ENCODE peak calls at places on chromosomes 5 and 9, in ten cellular contexts. One of them, this sample, is unnamed.

GRCh38 chr5:55227738-55228430 is 769 bp upstream of the MCIDAS start:
- DNase-seq in fibroblast of lung: no peak
- DNase-seq in HTR-8/SVneo: no peak
- DNase-seq in WTC11: no peak
- DNase-seq in NCI-H1092 treated with DMSO at 0.1 percent for 48 hours: no peak
- DNase-seq in DMS 273 treated with DMSO at 0.1 percent for 48 hours: no peak
- DNase-seq in hepatocyte: no peak
- DNase-seq in hypothalamus: no peak
- DNase-seq in body of pancreas: no peak
- DNase-seq in left cardiac atrium: no peak
- DNase-seq in this sample: no peak

GRCh38 chr5:36422957-36423356 is 121.3 kb upstream of the RANBP3L start:
- DNase-seq in WTC11: no peak
- DNase-seq in HTR-8/SVneo: no peak
- DNase-seq in DMS 273 treated with DMSO at 0.1 percent for 48 hours: no peak
- DNase-seq in body of pancreas: no peak
- DNase-seq in NCI-H1092 treated with DMSO at 0.1 percent for 48 hours: no peak
- DNase-seq in left cardiac atrium: no peak
- DNase-seq in fibroblast of lung: no peak
- DNase-seq in hepatocyte: no peak
- DNase-seq in hypothalamus: no peak
- DNase-seq in this sample: no peak

GRCh38 chr5:139183502-139183901 is 14.7 kb downstream of the SIL1 start:
- DNase-seq in WTC11: no peak
- DNase-seq in NCI-H1092 treated with DMSO at 0.1 percent for 48 hours: no peak
- DNase-seq in hypothalamus: no peak
- DNase-seq in hepatocyte: no peak
- DNase-seq in left cardiac atrium: no peak
- DNase-seq in fibroblast of lung: no peak
- DNase-seq in HTR-8/SVneo: no peak
- DNase-seq in DMS 273 treated with DMSO at 0.1 percent for 48 hours: no peak
- DNase-seq in body of pancreas: peak
- DNase-seq in this sample: no peak

GRCh38 chr5:132180134-132180745 is 47.4 kb downstream of the P4HA2 start:
- DNase-seq in hypothalamus: no peak
- DNase-seq in left cardiac atrium: no peak
- DNase-seq in DMS 273 treated with DMSO at 0.1 percent for 48 hours: no peak
- DNase-seq in hepatocyte: peak
- DNase-seq in WTC11: no peak
- DNase-seq in HTR-8/SVneo: peak
- DNase-seq in fibroblast of lung: peak
- DNase-seq in body of pancreas: peak
- DNase-seq in NCI-H1092 treated with DMSO at 0.1 percent for 48 hours: peak
- DNase-seq in this sample: no peak

GRCh38 chr5:90434116-90434714 is 24.7 kb upstream of the CETN3 start:
- DNase-seq in NCI-H1092 treated with DMSO at 0.1 percent for 48 hours: peak
- DNase-seq in hypothalamus: no peak
- DNase-seq in body of pancreas: peak
- DNase-seq in left cardiac atrium: no peak
- DNase-seq in hepatocyte: peak
- DNase-seq in DMS 273 treated with DMSO at 0.1 percent for 48 hours: no peak
- DNase-seq in fibroblast of lung: peak
- DNase-seq in HTR-8/SVneo: peak
- DNase-seq in WTC11: peak
- DNase-seq in this sample: peak

GRCh38 chr5:31378838-31379237 is 153.1 kb downstream of the DROSHA start:
- DNase-seq in left cardiac atrium: no peak
- DNase-seq in DMS 273 treated with DMSO at 0.1 percent for 48 hours: no peak
- DNase-seq in hypothalamus: no peak
- DNase-seq in hepatocyte: peak
- DNase-seq in NCI-H1092 treated with DMSO at 0.1 percent for 48 hours: no peak
- DNase-seq in body of pancreas: no peak
- DNase-seq in WTC11: no peak
- DNase-seq in fibroblast of lung: peak
- DNase-seq in HTR-8/SVneo: no peak
- DNase-seq in this sample: no peak

GRCh38 chr5:120901199-120901598 is 437.1 kb downstream of the PRR16 start:
- DNase-seq in DMS 273 treated with DMSO at 0.1 percent for 48 hours: no peak
- DNase-seq in body of pancreas: no peak
- DNase-seq in hepatocyte: no peak
- DNase-seq in NCI-H1092 treated with DMSO at 0.1 percent for 48 hours: no peak
- DNase-seq in hypothalamus: no peak
- DNase-seq in left cardiac atrium: no peak
- DNase-seq in WTC11: no peak
- DNase-seq in HTR-8/SVneo: no peak
- DNase-seq in fibroblast of lung: peak
- DNase-seq in this sample: no peak

GRCh38 chr9:38761999-38762398 is 42.1 kb upstream of the FAM240B start:
- DNase-seq in hepatocyte: no peak
- DNase-seq in hypothalamus: no peak
- DNase-seq in HTR-8/SVneo: no peak
- DNase-seq in NCI-H1092 treated with DMSO at 0.1 percent for 48 hours: no peak
- DNase-seq in DMS 273 treated with DMSO at 0.1 percent for 48 hours: no peak
- DNase-seq in left cardiac atrium: no peak
- DNase-seq in body of pancreas: no peak
- DNase-seq in fibroblast of lung: no peak
- DNase-seq in WTC11: no peak
- DNase-seq in this sample: no peak

GRCh38 chr9:131764568-131764967 is 24.7 kb upstream of the RAPGEF1 start:
- DNase-seq in left cardiac atrium: no peak
- DNase-seq in NCI-H1092 treated with DMSO at 0.1 percent for 48 hours: no peak
- DNase-seq in body of pancreas: no peak
- DNase-seq in WTC11: no peak
- DNase-seq in hepatocyte: no peak
- DNase-seq in DMS 273 treated with DMSO at 0.1 percent for 48 hours: no peak
- DNase-seq in hypothalamus: no peak
- DNase-seq in HTR-8/SVneo: no peak
- DNase-seq in fibroblast of lung: no peak
- DNase-seq in this sample: no peak

GRCh38 chr9:100111235-100111634 is 12.2 kb downstream of the INVS start:
- DNase-seq in left cardiac atrium: peak
- DNase-seq in hypothalamus: peak
- DNase-seq in WTC11: no peak
- DNase-seq in body of pancreas: peak
- DNase-seq in hepatocyte: peak
- DNase-seq in NCI-H1092 treated with DMSO at 0.1 percent for 48 hours: peak
- DNase-seq in DMS 273 treated with DMSO at 0.1 percent for 48 hours: peak
- DNase-seq in fibroblast of lung: peak
- DNase-seq in HTR-8/SVneo: no peak
- DNase-seq in this sample: no peak

GRCh38 chr9:82565188-82565966 is 497.6 kb downstream of the RASEF start:
- DNase-seq in DMS 273 treated with DMSO at 0.1 percent for 48 hours: no peak
- DNase-seq in WTC11: no peak
- DNase-seq in hepatocyte: no peak
- DNase-seq in fibroblast of lung: no peak
- DNase-seq in left cardiac atrium: no peak
- DNase-seq in body of pancreas: no peak
- DNase-seq in HTR-8/SVneo: no peak
- DNase-seq in NCI-H1092 treated with DMSO at 0.1 percent for 48 hours: no peak
- DNase-seq in hypothalamus: no peak
- DNase-seq in this sample: no peak

GRCh38 chr5:76145945-76146344 is 62.8 kb downstream of the SV2C start:
- DNase-seq in fibroblast of lung: no peak
- DNase-seq in left cardiac atrium: no peak
- DNase-seq in HTR-8/SVneo: no peak
- DNase-seq in WTC11: peak
- DNase-seq in DMS 273 treated with DMSO at 0.1 percent for 48 hours: no peak
- DNase-seq in hepatocyte: peak
- DNase-seq in hypothalamus: no peak
- DNase-seq in body of pancreas: no peak
- DNase-seq in NCI-H1092 treated with DMSO at 0.1 percent for 48 hours: no peak
- DNase-seq in this sample: no peak

GRCh38 chr9:129936222-129936621 is 101.0 kb downstream of the USP20 start:
- DNase-seq in fibroblast of lung: no peak
- DNase-seq in NCI-H1092 treated with DMSO at 0.1 percent for 48 hours: no peak
- DNase-seq in hepatocyte: no peak
- DNase-seq in DMS 273 treated with DMSO at 0.1 percent for 48 hours: peak
- DNase-seq in left cardiac atrium: no peak
- DNase-seq in WTC11: peak
- DNase-seq in hypothalamus: no peak
- DNase-seq in HTR-8/SVneo: no peak
- DNase-seq in body of pancreas: no peak
- DNase-seq in this sample: no peak

GRCh38 chr5:170357853-170358497 is 31.2 kb downstream of the KCNMB1 start:
- DNase-seq in hepatocyte: no peak
- DNase-seq in HTR-8/SVneo: no peak
- DNase-seq in WTC11: no peak
- DNase-seq in NCI-H1092 treated with DMSO at 0.1 percent for 48 hours: no peak
- DNase-seq in left cardiac atrium: peak
- DNase-seq in DMS 273 treated with DMSO at 0.1 percent for 48 hours: no peak
- DNase-seq in hypothalamus: no peak
- DNase-seq in fibroblast of lung: no peak
- DNase-seq in body of pancreas: no peak
- DNase-seq in this sample: no peak

GRCh38 chr5:74251106-74252032 is 389.2 kb downstream of the ENC1 start:
- DNase-seq in WTC11: no peak
- DNase-seq in hypothalamus: no peak
- DNase-seq in left cardiac atrium: peak
- DNase-seq in fibroblast of lung: peak
- DNase-seq in hepatocyte: peak
- DNase-seq in DMS 273 treated with DMSO at 0.1 percent for 48 hours: no peak
- DNase-seq in NCI-H1092 treated with DMSO at 0.1 percent for 48 hours: no peak
- DNase-seq in HTR-8/SVneo: peak
- DNase-seq in body of pancreas: no peak
- DNase-seq in this sample: no peak

GRCh38 chr5:137794863-137795262 is 40.7 kb upstream of the HNRNPA0 start:
- DNase-seq in body of pancreas: no peak
- DNase-seq in hepatocyte: no peak
- DNase-seq in hypothalamus: no peak
- DNase-seq in fibroblast of lung: no peak
- DNase-seq in left cardiac atrium: no peak
- DNase-seq in WTC11: peak
- DNase-seq in NCI-H1092 treated with DMSO at 0.1 percent for 48 hours: no peak
- DNase-seq in DMS 273 treated with DMSO at 0.1 percent for 48 hours: no peak
- DNase-seq in HTR-8/SVneo: no peak
- DNase-seq in this sample: no peak

GRCh38 chr5:32767948-32768427 is 56.9 kb downstream of the NPR3 start:
- DNase-seq in WTC11: no peak
- DNase-seq in HTR-8/SVneo: peak
- DNase-seq in left cardiac atrium: no peak
- DNase-seq in hepatocyte: peak
- DNase-seq in fibroblast of lung: peak
- DNase-seq in body of pancreas: no peak
- DNase-seq in hypothalamus: no peak
- DNase-seq in DMS 273 treated with DMSO at 0.1 percent for 48 hours: no peak
- DNase-seq in NCI-H1092 treated with DMSO at 0.1 percent for 48 hours: no peak
- DNase-seq in this sample: no peak

This sample was measured in activated naive CD8-positive, alpha-beta T cell treated with anti-CD3 and anti-CD28 coated beads, Interleukin-2, amount 10 ng/mL, durations not matched to agents 7 days and 5 days.